ENCODE peak calls at places on chromosomes 1 and 21, in four cellular contexts. X, S, J and M are unnamed samples.
A peak's percentile ranks its signal among the peaks of the same experiment; 100 is the strongest.

GRCh38 chr1:106360252-106360651 is 696.2 kb upstream of the PRMT6 start:
- DNase-seq in X (no peak), S (no peak), J (no peak), M (no peak)

GRCh38 chr1:209996348-209996747 is 58.3 kb downstream of the SYT14 start:
- DNase-seq in X (no peak), S (no peak), J (no peak), M (no peak)

GRCh38 chr1:18948048-18948912 is 8.2 kb downstream of the IFFO2 start:
- DNase-seq in X (peak; percentile 51), S (peak; percentile 69), J (no peak), M (no peak)

GRCh38 chr1:98051065-98051675 is 130.3 kb upstream of the DPYD start:
- DNase-seq in X (peak; percentile 90), S (peak; percentile 79), J (peak; percentile 45), M (peak; percentile 70)

GRCh38 chr1:185373813-185374524 is 56.9 kb upstream of the IVNS1ABP start:
- DNase-seq in X (peak; percentile 38), S (peak; percentile 52), J (no peak), M (peak; percentile 14)

GRCh38 chr1:83901547-83902155 is 97.3 kb downstream of the TTLL7 start:
- DNase-seq in X (peak; percentile 64), S (peak; percentile 77), J (no peak), M (peak; percentile 91)

GRCh38 chr1:62144238-62144831 is 50.3 kb upstream of the L1TD1 start:
- DNase-seq in X (peak; percentile 83), S (peak; percentile 47), J (peak; percentile 51), M (peak; percentile 31)

GRCh38 chr1:245934409-245934808 is 572.7 kb downstream of the SMYD3 start:
- DNase-seq in X (no peak), S (no peak), J (no peak), M (no peak)

GRCh38 chr1:43367026-43367903 is 546 bp downstream of the ELOVL1 start:
- DNase-seq in X (peak; percentile 64), S (peak; percentile 37), J (peak; percentile 47), M (peak; percentile 72)

GRCh38 chr1:43465694-43466152 is 12.0 kb upstream of the HYI start:
- DNase-seq in X (no peak), S (no peak), J (no peak), M (no peak)

GRCh38 chr1:183379951-183380350 is 38.2 kb downstream of the NMNAT2 start:
- DNase-seq in X (peak; percentile 61), S (no peak), J (no peak), M (peak; percentile 4)

GRCh38 chr1:25733271-25733670 is 66.7 kb upstream of the SELENON start:
- DNase-seq in X (no peak), S (no peak), J (no peak), M (no peak)

GRCh38 chr1:216498277-216498676 is 75.0 kb upstream of the USH2A start:
- DNase-seq in X (no peak), S (no peak), J (no peak), M (no peak)

GRCh38 chr1:156490401-156491032 is 10.1 kb downstream of the MEF2D start:
- DNase-seq in X (peak; percentile 69), S (peak; percentile 71), J (no peak), M (no peak)
- H3K4me1 ChIP-seq in X (peaks cover 70% of the 10 kb centered on the region), S (peaks cover 49% of the 10 kb centered on the region), J (no peaks in the 10 kb centered on the region), M (peaks cover 42% of the 10 kb centered on the region)

GRCh38 chr21:41501919-41502318 is 6.0 kb downstream of the TMPRSS2 start:
- DNase-seq in X (no peak), S (no peak), J (no peak), M (peak; percentile 20)

GRCh38 chr21:41499920-41500319 is 8.0 kb downstream of the TMPRSS2 start:
- DNase-seq in X (no peak), S (no peak), J (no peak), M (no peak)

GRCh38 chr21:41500931-41501381 is 7.0 kb downstream of the TMPRSS2 start:
- DNase-seq in X (no peak), S (no peak), J (no peak), M (no peak)

GRCh38 chr21:41497836-41498235 is 10.1 kb downstream of the TMPRSS2 start:
- DNase-seq in X (no peak), S (no peak), J (no peak), M (no peak)

GRCh38 chr21:41500354-41500753 is 7.6 kb downstream of the TMPRSS2 start:
- DNase-seq in X (no peak), S (no peak), J (no peak), M (no peak)
- H3K4me1 ChIP-seq in X (no peaks in the 10 kb centered on the region), S (no peaks in the 10 kb centered on the region), J (no peaks in the 10 kb centered on the region), M (no peaks in the 10 kb centered on the region)

GRCh38 chr1:89955311-89955710 is 39.6 kb upstream of the ZNF326 start:
- DNase-seq in X (no peak), S (no peak), J (peak; percentile 45), M (no peak)

GRCh38 chr1:89955806-89956205 is 39.1 kb upstream of the ZNF326 start:
- DNase-seq in X (no peak), S (no peak), J (peak; percentile 58), M (no peak)

GRCh38 chr1:89959719-89960118 is 35.2 kb upstream of the ZNF326 start:
- DNase-seq in X (no peak), S (no peak), J (no peak), M (no peak)

GRCh38 chr1:89959070-89959654 is 35.7 kb upstream of the ZNF326 start:
- DNase-seq in X (no peak), S (no peak), J (no peak), M (no peak)

DNA sequence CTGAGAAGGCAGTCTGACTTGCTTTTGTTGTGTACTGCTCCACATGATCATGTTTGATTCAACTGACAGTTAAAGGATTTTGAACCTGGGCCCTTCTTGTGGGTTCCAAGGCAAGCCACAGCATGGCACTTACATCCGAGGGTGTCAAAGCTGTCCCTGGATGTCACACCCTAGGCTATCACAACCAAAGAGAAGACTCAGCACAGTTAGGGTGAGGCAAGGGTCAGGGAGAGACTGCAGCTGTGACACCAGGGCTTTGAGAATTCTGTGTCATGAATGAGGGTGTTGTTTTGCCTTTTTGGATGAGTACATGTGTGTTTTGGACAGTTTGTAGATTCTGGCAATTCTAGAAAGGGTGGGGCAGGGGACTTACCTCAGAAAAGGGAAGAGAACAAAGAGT is 37.8 kb upstream of the ZNF326 start:
- DNase-seq in X (no peak), S (no peak), J (no peak), M (no peak)
- H3K4me1 ChIP-seq in X (peaks cover 6% of the 10 kb centered on the region), S (peaks cover 6% of the 10 kb centered on the region), J (peaks cover 31% of the 10 kb centered on the region), M (peaks cover 14% of the 10 kb centered on the region)

GRCh38 chr1:3318329-3318728 is 136.1 kb upstream of the ARHGEF16 start:
- DNase-seq in X (no peak), S (no peak), J (no peak), M (no peak)

GRCh38 chr1:3321559-3322439 is 132.7 kb upstream of the ARHGEF16 start:
- DNase-seq in X (no peak), S (no peak), J (no peak), M (peak; percentile 22)

GRCh38 chr1:3320246-3321152 is 134.0 kb upstream of the ARHGEF16 start:
- DNase-seq in X (no peak), S (no peak), J (no peak), M (peak; percentile 63)

GRCh38 chr1:3317456-3317855 is 137.0 kb upstream of the ARHGEF16 start:
- DNase-seq in X (no peak), S (no peak), J (no peak), M (no peak)

GRCh38 chr1:3319874-3320245 is 134.6 kb upstream of the ARHGEF16 start:
- DNase-seq in X (peak; percentile 68), S (peak; percentile 43), J (peak; percentile 70), M (peak; percentile 59)
- H3K4me1 ChIP-seq in X (peaks cover 4% of the 10 kb centered on the region), S (peaks cover 2% of the 10 kb centered on the region), J (peaks cover 6% of the 10 kb centered on the region), M (peaks cover 5% of the 10 kb centered on the region)

GRCh38 chr1:195831789-195832188 is 776.5 kb downstream of the KCNT2 start:
- DNase-seq in X (no peak), S (no peak), J (no peak), M (no peak)

GRCh38 chr1:195828322-195828721 is 779.9 kb downstream of the KCNT2 start:
- DNase-seq in X (no peak), S (no peak), J (peak; percentile 48), M (no peak)
- H3K4me1 ChIP-seq in X (no peaks in the 10 kb centered on the region), S (no peaks in the 10 kb centered on the region), J (peaks cover 7% of the 10 kb centered on the region), M (no peaks in the 10 kb centered on the region)